ENCODE peak calls at places on chromosomes 11 and 22, in four cellular contexts. One of them, this sample, is unnamed.

GRCh38 chr11:117821431-117821830 is 3.1 kb downstream of the FXYD2 start:
- DNase-seq in kidney: peak
- DNase-seq in BJ: no peak
- DNase-seq in AG09309: no peak
- DNase-seq in this sample: no peak

GRCh38 chr11:91173701-91174100 is 950.9 kb upstream of the CHORDC1 start:
- DNase-seq in kidney: no peak
- DNase-seq in BJ: no peak
- DNase-seq in AG09309: no peak
- DNase-seq in this sample: no peak

GRCh38 chr11:27596802-27597201 is 90.2 kb upstream of the LIN7C start:
- DNase-seq in kidney: no peak
- DNase-seq in BJ: no peak
- DNase-seq in AG09309: no peak
- DNase-seq in this sample: no peak

GRCh38 chr11:124863137-124863825 is 2.0 kb upstream of the ROBO3 start:
- DNase-seq in AG09309: no peak
- DNase-seq in BJ: no peak
- DNase-seq in kidney: peak
- DNase-seq in this sample: no peak

GRCh38 chr22:30513462-30513861 is 8.0 kb upstream of the SEC14L4 start:
- DNase-seq in AG09309: no peak
- DNase-seq in kidney: peak
- DNase-seq in BJ: no peak
- DNase-seq in this sample: no peak

GRCh38 chr11:122791411-122791810 is 46.9 kb upstream of the CRTAM start:
- DNase-seq in kidney: no peak
- DNase-seq in BJ: no peak
- DNase-seq in AG09309: no peak
- DNase-seq in this sample: no peak

GRCh38 chr11:20631525-20632168 is 32.2 kb downstream of the SLC6A5 start:
- DNase-seq in AG09309: no peak
- DNase-seq in kidney: no peak
- DNase-seq in BJ: no peak
- DNase-seq in this sample: no peak

GRCh38 chr22:33451851-33452469 is 393.8 kb upstream of the SYN3 start:
- DNase-seq in AG09309: no peak
- DNase-seq in kidney: no peak
- DNase-seq in BJ: no peak
- DNase-seq in this sample: no peak

GRCh38 chr11:117221775-117222517 is 9.9 kb downstream of the PCSK7 start:
- DNase-seq in kidney: peak
- DNase-seq in AG09309: no peak
- DNase-seq in BJ: peak
- DNase-seq in this sample: no peak

GRCh38 chr11:94002226-94002625 is 18.9 kb upstream of the HEPHL1 start:
- DNase-seq in AG09309: no peak
- DNase-seq in BJ: no peak
- DNase-seq in kidney: no peak
- DNase-seq in this sample: no peak

GRCh38 chr11:11980841-11981308 is 27.6 kb downstream of the DKK3 start:
- DNase-seq in BJ: no peak
- DNase-seq in kidney: no peak
- DNase-seq in AG09309: no peak
- DNase-seq in this sample: no peak

GRCh38 chr11:125348704-125349635 is 147.1 kb downstream of the FEZ1 start:
- DNase-seq in BJ: no peak
- DNase-seq in kidney: no peak
- DNase-seq in AG09309: no peak
- DNase-seq in this sample: no peak

GRCh38 chr11:36034572-36035331 is 90.9 kb downstream of the LDLRAD3 start:
- DNase-seq in AG09309: peak
- DNase-seq in kidney: no peak
- DNase-seq in BJ: peak
- DNase-seq in this sample: no peak

GRCh38 chr11:20015101-20015500 is 145.2 kb downstream of the DBX1 start:
- DNase-seq in AG09309: no peak
- DNase-seq in kidney: no peak
- DNase-seq in BJ: peak
- DNase-seq in this sample: no peak

GRCh38 chr11:100830295-100830694 is 143.2 kb downstream of the ARHGAP42 start:
- DNase-seq in BJ: no peak
- DNase-seq in AG09309: no peak
- DNase-seq in kidney: peak
- DNase-seq in this sample: no peak

GRCh38 chr11:57597971-57598830 is 716 bp downstream of the SERPING1 start:
- DNase-seq in kidney: peak
- DNase-seq in AG09309: no peak
- DNase-seq in BJ: no peak
- DNase-seq in this sample: no peak

GRCh38 chr11:78586452-78587046 is 11.9 kb upstream of the NARS2 start:
- DNase-seq in BJ: no peak
- DNase-seq in AG09309: no peak
- DNase-seq in kidney: no peak
- DNase-seq in this sample: no peak

GRCh38 chr22:38401336-38402084 is 53.5 kb downstream of the KCNJ4 start:
- DNase-seq in BJ: no peak
- DNase-seq in AG09309: no peak
- DNase-seq in kidney: peak
- DNase-seq in this sample: no peak

GRCh38 chr11:112564228-112564955 is 303.7 kb upstream of the PLET1 start:
- DNase-seq in AG09309: no peak
- DNase-seq in BJ: no peak
- DNase-seq in kidney: no peak
- DNase-seq in this sample: no peak

GRCh38 chr11:34595391-34595790 is 25.5 kb upstream of the EHF start:
- DNase-seq in BJ: no peak
- DNase-seq in kidney: no peak
- DNase-seq in AG09309: no peak
- DNase-seq in this sample: no peak

GRCh38 chr11:134862796-134863195 is 450.8 kb upstream of the B3GAT1 start:
- DNase-seq in AG09309: no peak
- DNase-seq in kidney: no peak
- DNase-seq in BJ: no peak
- DNase-seq in this sample: no peak

GRCh38 chr11:91804057-91804456 is 420.6 kb upstream of the FAT3 start:
- DNase-seq in AG09309: no peak
- DNase-seq in BJ: no peak
- DNase-seq in kidney: no peak
- DNase-seq in this sample: no peak

GRCh38 chr11:9691865-9692264 is 28.0 kb downstream of the SWAP70 start:
- DNase-seq in AG09309: no peak
- DNase-seq in kidney: no peak
- DNase-seq in BJ: no peak
- DNase-seq in this sample: no peak

GRCh38 chr11:34438529-34439507 is at the start of gene CAT:
- DNase-seq in AG09309: peak
- DNase-seq in kidney: peak
- DNase-seq in BJ: peak
- DNase-seq in this sample: peak

GRCh38 chr22:37925767-37926166 is 19.7 kb downstream of the MICALL1 start:
- DNase-seq in kidney: peak
- DNase-seq in BJ: no peak
- DNase-seq in AG09309: no peak
- DNase-seq in this sample: no peak

GRCh38 chr11:113531575-113532451 is 56.6 kb upstream of the DRD2 start:
- DNase-seq in AG09309: no peak
- DNase-seq in BJ: no peak
- DNase-seq in kidney: no peak
- DNase-seq in this sample: no peak

GRCh38 chr11:28146123-28146751 is 38.0 kb downstream of the METTL15 start:
- DNase-seq in AG09309: peak
- DNase-seq in kidney: no peak
- DNase-seq in BJ: peak
- DNase-seq in this sample: no peak

GRCh38 chr11:130216591-130217132 is 57.1 kb downstream of the ST14 start:
- DNase-seq in BJ: no peak
- DNase-seq in AG09309: no peak
- DNase-seq in kidney: peak
- DNase-seq in this sample: no peak

GRCh38 chr11:8218409-8218808 is 45.3 kb downstream of the LMO1 start:
- DNase-seq in BJ: no peak
- DNase-seq in AG09309: no peak
- DNase-seq in kidney: no peak
- DNase-seq in this sample: no peak

GRCh38 chr11:26575946-26576345 is 3.9 kb upstream of the MUC15 start:
- DNase-seq in kidney: no peak
- DNase-seq in BJ: no peak
- DNase-seq in AG09309: no peak
- DNase-seq in this sample: no peak

GRCh38 chr11:117874253-117874909 is 2.1 kb downstream of the FXYD6 start:
- DNase-seq in AG09309: no peak
- DNase-seq in kidney: no peak
- DNase-seq in BJ: no peak
- DNase-seq in this sample: no peak

GRCh38 chr11:44566559-44566949 is 1.1 kb downstream of the CD82 start:
- DNase-seq in BJ: no peak
- DNase-seq in kidney: no peak
- DNase-seq in AG09309: no peak
- DNase-seq in this sample: no peak

GRCh38 chr11:58844600-58844999 is at the start of gene GLYATL2:
- DNase-seq in BJ: no peak
- DNase-seq in AG09309: no peak
- DNase-seq in kidney: no peak
- DNase-seq in this sample: no peak

GRCh38 chr11:128931661-128932060 is 11.0 kb downstream of the TP53AIP1 start:
- DNase-seq in BJ: no peak
- DNase-seq in AG09309: no peak
- DNase-seq in kidney: no peak
- DNase-seq in this sample: no peak

GRCh38 chr11:2662430-2663299 is 37.1 kb downstream of the KCNQ1OT1 start:
- DNase-seq in AG09309: no peak
- DNase-seq in kidney: peak
- DNase-seq in BJ: no peak
- DNase-seq in this sample: no peak

GRCh38 chr22:30889996-30890480 is 78.5 kb downstream of the MORC2 start:
- DNase-seq in kidney: peak
- DNase-seq in AG09309: no peak
- DNase-seq in BJ: no peak
- DNase-seq in this sample: no peak

GRCh38 chr11:18071098-18071705 is 25.1 kb upstream of the TPH1 start:
- DNase-seq in AG09309: no peak
- DNase-seq in kidney: no peak
- DNase-seq in BJ: no peak
- DNase-seq in this sample: no peak

GRCh38 chr11:8739309-8739793 is 56.8 kb downstream of the RPL27A start:
- DNase-seq in kidney: no peak
- DNase-seq in BJ: no peak
- DNase-seq in AG09309: no peak
- DNase-seq in this sample: no peak

GRCh38 chr11:67482736-67483497 is at the start of gene AIP:
- DNase-seq in kidney: peak
- DNase-seq in BJ: peak
- DNase-seq in AG09309: peak
- DNase-seq in this sample: peak
- TF ChIP-seq CTCF in kidney: no peak
- TF ChIP-seq CTCF in BJ: peak
- TF ChIP-seq CTCF in AG09309: peak
- TF ChIP-seq CTCF in this sample: no peak

GRCh38 chr22:46732513-46732912 is 5.5 kb downstream of the CERK start:
- DNase-seq in AG09309: no peak
- DNase-seq in BJ: no peak
- DNase-seq in kidney: peak
- DNase-seq in this sample: peak

GRCh38 chr22:46735747-46736608 is 2.1 kb downstream of the CERK start:
- DNase-seq in kidney: peak
- DNase-seq in AG09309: no peak
- DNase-seq in BJ: no peak
- DNase-seq in this sample: no peak

GRCh38 chr22:46736705-46737104 is 1.3 kb downstream of the CERK start:
- DNase-seq in kidney: peak
- DNase-seq in BJ: no peak
- DNase-seq in AG09309: no peak
- DNase-seq in this sample: no peak

GRCh38 chr22:46737105-46737975 is 712 bp downstream of the CERK start:
- DNase-seq in AG09309: no peak
- DNase-seq in BJ: no peak
- DNase-seq in kidney: no peak
- DNase-seq in this sample: no peak

GRCh38 chr22:46734830-46735453 is 3.1 kb downstream of the CERK start:
- DNase-seq in BJ: no peak
- DNase-seq in kidney: no peak
- DNase-seq in AG09309: no peak
- DNase-seq in this sample: peak
- TF ChIP-seq CTCF in BJ: no peak
- TF ChIP-seq CTCF in kidney: no peak
- TF ChIP-seq CTCF in AG09309: no peak
- TF ChIP-seq CTCF in this sample: no peak

GRCh38 chr11:70100283-70100610 is 22.1 kb downstream of the ANO1 start:
- DNase-seq in BJ: no peak
- DNase-seq in kidney: no peak
- DNase-seq in AG09309: no peak
- DNase-seq in this sample: no peak
- TF ChIP-seq CTCF in BJ: no peak
- TF ChIP-seq CTCF in kidney: no peak
- TF ChIP-seq CTCF in AG09309: no peak
- TF ChIP-seq CTCF in this sample: no peak

DNA sequence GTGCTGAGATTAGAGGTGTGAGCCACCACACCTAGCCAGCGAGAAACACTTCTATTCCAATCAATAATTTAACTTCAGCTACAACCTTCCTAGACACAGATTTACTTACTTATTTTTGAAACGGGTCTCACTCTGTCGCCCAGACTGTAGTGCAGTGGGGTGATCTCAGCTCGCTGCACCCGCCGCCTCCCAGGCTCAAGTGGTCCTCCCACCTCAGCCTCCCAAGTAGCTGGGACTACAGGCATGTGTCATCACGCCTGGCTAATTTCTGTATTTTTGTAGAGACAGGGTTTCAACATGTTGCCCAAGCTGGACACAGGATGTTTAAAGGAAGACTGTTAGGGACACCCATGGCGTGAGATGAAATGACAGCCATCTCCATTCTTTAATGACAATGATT is 61.3 kb downstream of the MICAL3 start:
- DNase-seq in BJ: no peak
- DNase-seq in kidney: no peak
- DNase-seq in AG09309: no peak
- DNase-seq in this sample: no peak
- TF ChIP-seq CTCF in BJ: no peak
- TF ChIP-seq CTCF in kidney: no peak
- TF ChIP-seq CTCF in AG09309: no peak
- TF ChIP-seq CTCF in this sample: no peak

GRCh38 chr11:60944504-60945294 is 7.3 kb downstream of the SLC15A3 start:
- DNase-seq in kidney: no peak
- DNase-seq in AG09309: no peak
- DNase-seq in BJ: no peak
- DNase-seq in this sample: no peak
- TF ChIP-seq CTCF in kidney: no peak
- TF ChIP-seq CTCF in AG09309: peak
- TF ChIP-seq CTCF in BJ: peak
- TF ChIP-seq CTCF in this sample: peak